ENCODE peak calls at places on chromosomes 13 and 19, in four cellular contexts. Z is GM12878, G is K562, X is GM12891. A is an unnamed sample.

GRCh38 chr19:18939922-18940775 is 868 bp downstream of the HOMER3 start:
- DNase-seq in Z (no peak), G (no peak), X (no peak), A (no peak)

GRCh38 chr13:85675508-85675907 is 123.7 kb downstream of the SLITRK6 start:
- DNase-seq in Z (no peak), G (no peak), X (no peak), A (no peak)

GRCh38 chr19:35805518-35806102 is 7.0 kb downstream of the PRODH2 start:
- DNase-seq in Z (no peak), G (no peak), X (no peak), A (no peak)

GRCh38 chr13:65453982-65454381 is 1776.2 kb downstream of the PCDH9 start:
- DNase-seq in Z (no peak), G (no peak), X (no peak), A (no peak)

GRCh38 chr13:34522818-34523217 is 419.3 kb upstream of the NBEA start:
- DNase-seq in Z (no peak), G (no peak), X (no peak), A (no peak)

GRCh38 chr13:76884571-76885202 is 1.5 kb downstream of the KCTD12 start:
- DNase-seq in Z (no peak), G (no peak), X (no peak), A (no peak)

GRCh38 chr13:79457948-79458347 is 23.0 kb upstream of the NDFIP2 start:
- DNase-seq in Z (no peak), G (peak), X (no peak), A (no peak)

GRCh38 chr13:31207630-31208549 is 8.1 kb downstream of the B3GLCT start:
- DNase-seq in Z (no peak), G (no peak), X (no peak), A (no peak)

GRCh38 chr19:5269279-5269678 is 71.3 kb downstream of the PTPRS start:
- DNase-seq in Z (no peak), G (no peak), X (no peak), A (no peak)

GRCh38 chr19:10712754-10713153 is 5.1 kb upstream of the DNM2 start:
- DNase-seq in Z (no peak), G (no peak), X (no peak), A (no peak)

GRCh38 chr19:34588846-34589245 is 88.1 kb downstream of the SCGB2B2 start:
- DNase-seq in Z (no peak), G (no peak), X (no peak), A (no peak)

GRCh38 chr13:28714651-28715050 is 4.1 kb downstream of the SLC46A3 start:
- DNase-seq in Z (no peak), G (no peak), X (no peak), A (no peak)

GRCh38 chr19:31109626-31110025 is 239.6 kb downstream of the TSHZ3 start:
- DNase-seq in Z (no peak), G (no peak), X (no peak), A (no peak)

GRCh38 chr13:57627663-57628062 is 3.9 kb upstream of the PCDH17 start:
- DNase-seq in Z (no peak), G (peak), X (no peak), A (no peak)

GRCh38 chr19:18488838-18489626 is 32.8 kb downstream of the ELL start:
- DNase-seq in Z (no peak), G (peak), X (no peak), A (no peak)

GRCh38 chr19:27777726-27778125 is 1435.2 kb downstream of the UQCRFS1 start:
- DNase-seq in Z (no peak), G (no peak), X (no peak), A (no peak)

GRCh38 chr13:21583496-21583895 is 20.5 kb downstream of the MICU2 start:
- DNase-seq in Z (no peak), G (no peak), X (no peak), A (no peak)

GRCh38 chr19:10858204-10858828 is 10.1 kb downstream of the C19orf38 start:
- DNase-seq in Z (no peak), G (peak), X (no peak), A (no peak)

GRCh38 chr19:6220385-6221191 is 59.2 kb downstream of the MLLT1 start:
- DNase-seq in Z (no peak), G (no peak), X (no peak), A (no peak)

GRCh38 chr19:19040417-19040816 is 7.0 kb downstream of the ARMC6 start:
- DNase-seq in Z (no peak), G (no peak), X (no peak), A (no peak)

GRCh38 chr19:2239771-2240770 is 3.4 kb downstream of the SF3A2 start:
- DNase-seq in Z (no peak), G (peak), X (no peak), A (no peak)

GRCh38 chr19:11375143-11375948 is 880 bp downstream of the SWSAP1 start:
- DNase-seq in Z (no peak), G (peak), X (no peak), A (peak)

GRCh38 chr13:28049880-28050871 is 50.2 kb downstream of the FLT3 start:
- DNase-seq in Z (no peak), G (no peak), X (no peak), A (no peak)

GRCh38 chr19:43743059-43743458 is 11.7 kb downstream of the SMG9 start:
- DNase-seq in Z (no peak), G (no peak), X (no peak), A (no peak)

GRCh38 chr19:49790866-49791265 is 22.2 kb downstream of the FUZ start:
- DNase-seq in Z (no peak), G (peak), X (no peak), A (no peak)

GRCh38 chr19:4362871-4363545 is 19.6 kb downstream of the MPND start:
- DNase-seq in Z (no peak), G (no peak), X (no peak), A (no peak)

GRCh38 chr13:95191821-95192220 is 109.4 kb downstream of the ABCC4 start:
- DNase-seq in Z (peak), G (peak), X (peak), A (peak)

GRCh38 chr13:59531571-59532091 is 632.1 kb downstream of the DIAPH3 start:
- DNase-seq in Z (no peak), G (peak), X (no peak), A (no peak)

DNA sequence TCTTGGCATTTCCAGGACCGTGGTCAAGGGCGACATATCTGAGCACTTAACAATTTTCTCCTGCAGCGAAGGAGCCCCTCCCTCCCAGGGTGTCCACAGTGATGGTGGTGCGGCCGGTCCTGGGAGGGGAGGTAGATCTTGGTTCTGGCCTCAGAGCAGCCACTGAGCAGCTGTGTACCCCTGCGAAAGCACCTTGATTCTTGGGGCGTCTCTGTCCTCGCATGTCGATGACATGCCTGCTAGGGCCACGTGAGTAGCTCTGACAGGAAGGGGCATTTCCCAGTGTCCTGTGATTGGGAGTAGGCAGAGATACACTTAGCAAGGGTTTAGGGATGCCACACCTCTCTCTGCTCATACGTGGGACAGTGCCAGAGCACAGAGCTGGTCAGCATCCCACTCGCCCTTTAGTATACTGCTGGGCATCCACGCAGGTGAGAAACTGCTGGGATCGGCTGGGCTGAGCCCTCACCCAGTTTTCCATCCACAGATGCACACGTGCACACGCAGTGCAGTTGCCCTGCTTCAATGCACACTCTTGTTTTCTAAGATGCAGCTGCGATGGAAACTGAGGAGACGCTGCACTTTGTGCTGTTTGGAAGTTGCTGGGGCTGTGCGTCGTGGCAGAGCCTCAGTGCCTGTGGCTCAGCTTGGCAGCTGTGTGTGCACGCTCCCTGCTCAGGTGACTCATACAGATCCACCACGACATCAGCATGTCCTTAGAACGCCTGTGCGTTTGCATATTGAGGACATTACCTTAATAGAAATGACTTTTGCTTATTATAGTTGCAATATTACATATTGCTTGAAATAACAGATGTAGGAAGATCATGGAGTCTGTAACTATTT is 66.8 kb downstream of the TEX29 start:
- DNase-seq in Z (no peak), G (no peak), X (no peak), A (no peak)
- TF ChIP-seq SPI1 in Z (no peak), G (no peak), X (no peak), A (no peak)

GRCh38 chr19:47414469-47414868 is 4.9 kb downstream of the MEIS3 start:
- DNase-seq in Z (no peak), G (peak), X (no peak), A (peak)
- TF ChIP-seq SPI1 in Z (no peak), G (no peak), X (no peak), A (no peak)

DNA sequence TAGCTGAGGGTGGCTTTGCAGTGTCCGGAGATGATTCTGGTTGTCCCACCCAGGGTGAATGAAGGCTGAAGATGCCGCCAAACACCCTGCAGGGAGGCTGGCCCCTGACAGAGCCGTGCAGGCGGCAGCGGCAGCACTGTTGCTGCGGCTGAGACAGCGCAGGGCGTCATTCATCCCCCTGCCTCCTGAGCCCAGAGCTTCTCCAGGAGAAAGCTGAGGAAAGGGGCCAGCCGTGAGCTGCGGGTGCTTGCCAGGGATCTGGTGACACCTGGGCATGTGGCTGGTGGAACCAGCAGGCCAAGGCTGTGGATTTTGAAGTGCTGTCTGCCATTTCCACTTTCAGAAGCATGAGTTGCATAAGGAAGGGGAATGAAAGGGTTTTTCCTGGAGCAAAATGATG is 22.5 kb downstream of the TFDP1 start:
- DNase-seq in Z (no peak), G (no peak), X (no peak), A (no peak)
- TF ChIP-seq SPI1 in Z (no peak), G (no peak), X (no peak), A (no peak)

GRCh38 chr13:50798923-50799322 is 44.6 kb downstream of the DLEU7 start:
- DNase-seq in Z (no peak), G (no peak), X (no peak), A (no peak)
- TF ChIP-seq SPI1 in Z (no peak), G (no peak), X (no peak), A (no peak)

GRCh38 chr13:112105244-112105681 is 38.3 kb downstream of the SOX1 start:
- DNase-seq in Z (no peak), G (no peak), X (no peak), A (no peak)

GRCh38 chr13:112104873-112105234 is 37.9 kb downstream of the SOX1 start:
- DNase-seq in Z (no peak), G (no peak), X (no peak), A (no peak)

GRCh38 chr13:112105884-112106283 is 38.9 kb downstream of the SOX1 start:
- DNase-seq in Z (no peak), G (no peak), X (no peak), A (no peak)

GRCh38 chr13:112107289-112107688 is 40.3 kb downstream of the SOX1 start:
- DNase-seq in Z (no peak), G (no peak), X (no peak), A (no peak)

GRCh38 chr13:112106467-112107141 is 39.7 kb downstream of the SOX1 start:
- DNase-seq in Z (no peak), G (no peak), X (no peak), A (no peak)
- TF ChIP-seq SPI1 in Z (no peak), G (no peak), X (no peak), A (no peak)

GRCh38 chr19:14580623-14581237 is 2.2 kb upstream of the CLEC17A start:
- DNase-seq in Z (peak), G (peak), X (no peak), A (no peak)
- TF ChIP-seq SPI1 in Z (peak), G (no peak), X (peak), A (no peak)

DNA sequence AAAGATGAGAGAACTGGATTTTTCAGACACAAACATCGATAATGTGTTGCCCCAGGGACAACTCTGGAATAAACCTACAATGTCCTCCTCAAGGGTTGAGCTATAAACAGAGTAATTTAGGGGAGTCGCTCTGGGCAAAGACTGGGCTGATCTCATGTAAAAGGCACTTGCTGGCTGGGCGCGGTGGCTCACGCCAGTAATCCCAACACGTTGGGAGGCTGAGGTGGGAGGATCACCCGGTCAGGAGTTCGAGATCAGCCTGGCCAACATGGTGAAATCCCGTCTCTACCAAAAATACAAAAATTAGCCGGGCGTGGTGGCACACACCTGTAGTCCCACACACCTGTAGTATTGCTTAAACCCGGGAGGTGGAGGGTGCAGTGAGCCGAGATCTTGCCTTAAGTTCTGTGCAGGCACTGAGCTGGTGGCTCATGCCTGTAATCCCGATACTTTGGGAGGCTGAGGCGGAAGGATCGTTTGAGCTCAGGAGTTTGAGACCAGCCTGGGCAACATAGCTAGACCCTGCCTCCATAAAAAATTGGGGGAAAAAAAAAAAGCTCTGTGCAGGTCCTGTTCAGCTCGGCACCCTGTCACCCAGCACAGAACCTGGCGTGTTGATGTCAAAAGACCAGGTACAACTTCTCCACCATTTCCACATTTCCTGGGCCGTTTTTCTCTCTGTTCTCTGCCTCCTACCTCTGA is 1.4 kb downstream of the TIMM44 start:
- DNase-seq in Z (no peak), G (no peak), X (no peak), A (no peak)
- TF ChIP-seq SPI1 in Z (no peak), G (no peak), X (no peak), A (no peak)

GRCh38 chr13:25648996-25649633 is 277.3 kb downstream of the ATP8A2 start:
- DNase-seq in Z (no peak), G (no peak), X (no peak), A (no peak)

DNA sequence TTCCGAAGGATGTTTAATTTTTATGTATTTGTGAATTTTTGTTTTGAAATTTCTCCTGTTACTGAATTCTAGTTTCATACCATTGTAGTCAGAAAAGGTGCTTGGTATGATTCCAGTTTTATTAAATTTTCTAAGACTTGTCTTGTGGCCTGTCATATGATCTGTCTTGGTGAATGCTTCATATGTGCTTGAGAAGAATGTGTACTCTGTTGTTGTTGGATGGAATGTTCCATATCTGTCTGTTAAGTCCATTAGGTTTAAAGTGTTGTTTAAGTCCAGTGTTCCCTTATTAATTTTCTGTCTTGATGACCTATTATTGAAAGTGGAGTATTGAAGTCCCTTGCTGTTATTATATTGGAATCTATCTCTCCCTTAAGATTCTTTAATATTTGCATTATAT is 273.9 kb downstream of the ATP8A2 start:
- DNase-seq in Z (no peak), G (no peak), X (no peak), A (no peak)
- TF ChIP-seq SPI1 in Z (no peak), G (no peak), X (no peak), A (no peak)